ENCODE peak calls at places on chromosome 19, in six cellular contexts. X is midbrain, O is PC-9, M is T-helper 2 cell, V is progenitor cell of endocrine pancreas, B is SHP77. H is an unnamed sample.

GRCh38 chr19:32652893-32653625 is 21.9 kb downstream of the ANKRD27 start:
- DNase-seq in O (peak; percentile 5), X (peak; percentile 31), V (no peak), B (no peak), M (no peak), H (peak; percentile 87)

GRCh38 chr19:49473868-49474544 is at the start of gene FLT3LG:
- DNase-seq in B (peak; percentile 33), X (peak; percentile 71), V (peak; percentile 55), O (peak; percentile 79), M (peak; percentile 93), H (peak; percentile 90)

GRCh38 chr19:41373993-41374392 is 2.3 kb upstream of the TMEM91 start:
- DNase-seq in V (no peak), B (peak; percentile 81), O (no peak), M (no peak), X (peak; percentile 77), H (peak; percentile 93)

GRCh38 chr19:48896191-48896720 is 2.3 kb downstream of the TULP2 start:
- DNase-seq in B (no peak), M (peak; percentile 57), V (no peak), X (no peak), O (no peak), H (peak; percentile 82)

GRCh38 chr19:5917431-5918107 is 3.5 kb downstream of the CAPS start:
- DNase-seq in O (no peak), X (no peak), B (no peak), M (no peak), V (no peak), H (no peak)

GRCh38 chr19:34432797-34433196 is 4.6 kb downstream of the UBA2 start:
- DNase-seq in O (no peak), X (no peak), M (no peak), V (no peak), B (no peak), H (peak; percentile 58)

GRCh38 chr19:1084024-1084868 is 10.9 kb downstream of the POLR2E start:
- DNase-seq in O (no peak), V (no peak), M (no peak), X (no peak), B (no peak), H (peak; percentile 55)

GRCh38 chr19:34436716-34437115 is 8.5 kb downstream of the UBA2 start:
- DNase-seq in X (no peak), B (no peak), M (no peak), V (no peak), O (no peak), H (no peak)

GRCh38 chr19:55259540-55260210 is 858 bp upstream of the PPP6R1 start:
- DNase-seq in O (no peak), X (no peak), B (no peak), V (no peak), M (no peak), H (no peak)

GRCh38 chr19:38693380-38694223 is 46.2 kb downstream of the ACTN4 start:
- DNase-seq in B (no peak), V (peak; percentile 60), M (peak; percentile 90), X (no peak), O (peak; percentile 88), H (peak; percentile 70)

GRCh38 chr19:17981611-17982010 is 14.7 kb downstream of the KCNN1 start:
- DNase-seq in X (no peak), V (no peak), B (no peak), O (no peak), M (no peak), H (no peak)

GRCh38 chr19:12721656-12722565 is 1.8 kb downstream of the TNPO2 start:
- DNase-seq in M (peak; percentile 78), V (peak; percentile 65), X (no peak), B (no peak), O (peak; percentile 42), H (peak; percentile 80)

GRCh38 chr19:29812080-29812880 is 489 bp downstream of the CCNE1 start:
- DNase-seq in M (no peak), O (no peak), V (peak; percentile 28), B (no peak), X (no peak), H (no peak)

GRCh38 chr19:3981736-3982681 is 3.3 kb downstream of the EEF2 start:
- DNase-seq in X (no peak), O (no peak), V (no peak), B (no peak), M (no peak), H (peak; percentile 8)

GRCh38 chr19:13243971-13244370 is 93.8 kb downstream of the IER2 start:
- DNase-seq in O (no peak), M (no peak), V (no peak), B (no peak), X (no peak), H (no peak)

GRCh38 chr19:2048104-2048958 is 2.7 kb downstream of the MKNK2 start:
- DNase-seq in B (no peak), V (no peak), O (no peak), X (no peak), M (no peak), H (no peak)

GRCh38 chr19:4183967-4184717 is 1.7 kb downstream of the ANKRD24 start:
- DNase-seq in O (no peak), M (no peak), X (no peak), B (peak; percentile 22), V (no peak), H (no peak)

H was measured in heart left ventricle.